ENCODE peak calls at places on chromosomes 16 and 17, in six cellular contexts. One of them, this sample, is unnamed.

GRCh38 chr16:54568897-54569807 is 282.6 kb upstream of the IRX3 start:
- DNase-seq in HTR-8/SVneo: no peak
- DNase-seq in NCI-H2171: no peak
- DNase-seq in head of caudate nucleus: no peak
- DNase-seq in GM10248: no peak
- DNase-seq in stimulated activated CD4-positive, alpha-beta T cell treated with anti-CD3 and anti-CD28 coated beads, TNF-alpha, amount 100 ng/mL, for 48 hours: no peak
- DNase-seq in this sample: no peak

GRCh38 chr17:78444392-78444791 is 65.9 kb downstream of the PGS1 start:
- DNase-seq in stimulated activated CD4-positive, alpha-beta T cell treated with anti-CD3 and anti-CD28 coated beads, TNF-alpha, amount 100 ng/mL, for 48 hours: no peak
- DNase-seq in GM10248: no peak
- DNase-seq in head of caudate nucleus: no peak
- DNase-seq in NCI-H2171: no peak
- DNase-seq in HTR-8/SVneo: no peak
- DNase-seq in this sample: no peak

GRCh38 chr16:87198328-87198731 is 118.9 kb downstream of the C16orf95 start:
- DNase-seq in HTR-8/SVneo: no peak
- DNase-seq in GM10248: no peak
- DNase-seq in head of caudate nucleus: no peak
- DNase-seq in stimulated activated CD4-positive, alpha-beta T cell treated with anti-CD3 and anti-CD28 coated beads, TNF-alpha, amount 100 ng/mL, for 48 hours: no peak
- DNase-seq in NCI-H2171: no peak
- DNase-seq in this sample: no peak

GRCh38 chr17:7477392-7478275 is 1.8 kb downstream of the ZBTB4 start:
- DNase-seq in GM10248: no peak
- DNase-seq in NCI-H2171: no peak
- DNase-seq in head of caudate nucleus: peak
- DNase-seq in stimulated activated CD4-positive, alpha-beta T cell treated with anti-CD3 and anti-CD28 coated beads, TNF-alpha, amount 100 ng/mL, for 48 hours: no peak
- DNase-seq in HTR-8/SVneo: no peak
- DNase-seq in this sample: no peak

GRCh38 chr17:57832711-57833596 is 16.9 kb downstream of the MRPS23 start:
- DNase-seq in stimulated activated CD4-positive, alpha-beta T cell treated with anti-CD3 and anti-CD28 coated beads, TNF-alpha, amount 100 ng/mL, for 48 hours: peak
- DNase-seq in NCI-H2171: peak
- DNase-seq in head of caudate nucleus: peak
- DNase-seq in GM10248: peak
- DNase-seq in HTR-8/SVneo: peak
- DNase-seq in this sample: peak

GRCh38 chr16:31876955-31877828 is 3.6 kb downstream of the ZNF267 start:
- DNase-seq in HTR-8/SVneo: peak
- DNase-seq in NCI-H2171: no peak
- DNase-seq in GM10248: peak
- DNase-seq in stimulated activated CD4-positive, alpha-beta T cell treated with anti-CD3 and anti-CD28 coated beads, TNF-alpha, amount 100 ng/mL, for 48 hours: no peak
- DNase-seq in head of caudate nucleus: no peak
- DNase-seq in this sample: peak

GRCh38 chr16:78504391-78504945 is 405.0 kb downstream of the WWOX start:
- DNase-seq in GM10248: no peak
- DNase-seq in NCI-H2171: no peak
- DNase-seq in stimulated activated CD4-positive, alpha-beta T cell treated with anti-CD3 and anti-CD28 coated beads, TNF-alpha, amount 100 ng/mL, for 48 hours: no peak
- DNase-seq in HTR-8/SVneo: no peak
- DNase-seq in head of caudate nucleus: no peak
- DNase-seq in this sample: no peak

GRCh38 chr17:46044989-46045388 is 45.9 kb downstream of the STH start:
- DNase-seq in head of caudate nucleus: no peak
- DNase-seq in NCI-H2171: no peak
- DNase-seq in GM10248: no peak
- DNase-seq in HTR-8/SVneo: no peak
- DNase-seq in stimulated activated CD4-positive, alpha-beta T cell treated with anti-CD3 and anti-CD28 coated beads, TNF-alpha, amount 100 ng/mL, for 48 hours: no peak
- DNase-seq in this sample: no peak

GRCh38 chr16:31157136-31157535 is 7.3 kb upstream of the PRSS36 start:
- DNase-seq in stimulated activated CD4-positive, alpha-beta T cell treated with anti-CD3 and anti-CD28 coated beads, TNF-alpha, amount 100 ng/mL, for 48 hours: no peak
- DNase-seq in HTR-8/SVneo: no peak
- DNase-seq in NCI-H2171: no peak
- DNase-seq in GM10248: peak
- DNase-seq in head of caudate nucleus: no peak
- DNase-seq in this sample: no peak